ENCODE peak calls at places on chromosomes 3 and 15, in seven cellular contexts. One of them, this sample, is unnamed.

GRCh38 chr3:144403040-144403457 is 431.4 kb downstream of the DIPK2A start:
- DNase-seq in fibroblast of villous mesenchyme: peak; percentile 33
- DNase-seq in H9: no peak
- DNase-seq in choroid plexus epithelial cell: peak; percentile 49
- DNase-seq in PC-3: peak; percentile 44
- DNase-seq in HFFc6: no peak
- DNase-seq in cardiac fibroblast: peak; percentile 14
- DNase-seq in this sample: no peak

GRCh38 chr3:186432189-186432588 is 70.2 kb upstream of the DGKG start:
- DNase-seq in choroid plexus epithelial cell: no peak
- DNase-seq in cardiac fibroblast: no peak
- DNase-seq in PC-3: peak; percentile 61
- DNase-seq in HFFc6: peak; percentile 77
- DNase-seq in H9: no peak
- DNase-seq in fibroblast of villous mesenchyme: peak; percentile 10
- DNase-seq in this sample: peak; percentile 52

GRCh38 chr3:29275309-29275708 is 5.6 kb upstream of the RBMS3 start:
- DNase-seq in choroid plexus epithelial cell: peak; percentile 31
- DNase-seq in PC-3: no peak
- DNase-seq in HFFc6: peak; percentile 18
- DNase-seq in fibroblast of villous mesenchyme: peak; percentile 62
- DNase-seq in cardiac fibroblast: no peak
- DNase-seq in H9: no peak
- DNase-seq in this sample: no peak

GRCh38 chr3:62013931-62014330 is 359.4 kb downstream of the FEZF2 start:
- DNase-seq in HFFc6: no peak
- DNase-seq in PC-3: no peak
- DNase-seq in cardiac fibroblast: no peak
- DNase-seq in H9: no peak
- DNase-seq in fibroblast of villous mesenchyme: no peak
- DNase-seq in choroid plexus epithelial cell: no peak
- DNase-seq in this sample: no peak

GRCh38 chr3:45034612-45035252 is 8.6 kb downstream of the CLEC3B start:
- DNase-seq in cardiac fibroblast: no peak
- DNase-seq in choroid plexus epithelial cell: no peak
- DNase-seq in H9: no peak
- DNase-seq in fibroblast of villous mesenchyme: no peak
- DNase-seq in PC-3: no peak
- DNase-seq in HFFc6: no peak
- DNase-seq in this sample: no peak

GRCh38 chr3:62167566-62168262 is 205.6 kb downstream of the FEZF2 start:
- DNase-seq in choroid plexus epithelial cell: no peak
- DNase-seq in cardiac fibroblast: peak; percentile 9
- DNase-seq in HFFc6: no peak
- DNase-seq in fibroblast of villous mesenchyme: no peak
- DNase-seq in PC-3: no peak
- DNase-seq in H9: no peak
- DNase-seq in this sample: no peak

GRCh38 chr3:12831582-12831866 is 9.8 kb downstream of the RPL32 start:
- DNase-seq in PC-3: no peak
- DNase-seq in fibroblast of villous mesenchyme: no peak
- DNase-seq in choroid plexus epithelial cell: no peak
- DNase-seq in cardiac fibroblast: no peak
- DNase-seq in HFFc6: no peak
- DNase-seq in H9: no peak
- DNase-seq in this sample: peak; percentile 13

GRCh38 chr3:103006541-103006940 is 571.7 kb downstream of the ZPLD1 start:
- DNase-seq in H9: no peak
- DNase-seq in cardiac fibroblast: no peak
- DNase-seq in HFFc6: no peak
- DNase-seq in PC-3: no peak
- DNase-seq in choroid plexus epithelial cell: no peak
- DNase-seq in fibroblast of villous mesenchyme: no peak
- DNase-seq in this sample: no peak

GRCh38 chr3:27253831-27254230 is 115.4 kb downstream of the NEK10 start:
- DNase-seq in cardiac fibroblast: peak; percentile 64
- DNase-seq in PC-3: peak; percentile 81
- DNase-seq in fibroblast of villous mesenchyme: peak; percentile 10
- DNase-seq in HFFc6: peak; percentile 23
- DNase-seq in choroid plexus epithelial cell: peak; percentile 65
- DNase-seq in H9: peak; percentile 64
- DNase-seq in this sample: peak; percentile 69

GRCh38 chr3:146873748-146874147 is 268.6 kb upstream of the PLSCR5 start:
- DNase-seq in H9: no peak
- DNase-seq in cardiac fibroblast: no peak
- DNase-seq in choroid plexus epithelial cell: no peak
- DNase-seq in fibroblast of villous mesenchyme: no peak
- DNase-seq in PC-3: no peak
- DNase-seq in HFFc6: no peak
- DNase-seq in this sample: no peak

GRCh38 chr3:188993140-188993539 is 178.6 kb upstream of the TPRG1 start:
- DNase-seq in H9: no peak
- DNase-seq in fibroblast of villous mesenchyme: no peak
- DNase-seq in PC-3: no peak
- DNase-seq in HFFc6: no peak
- DNase-seq in choroid plexus epithelial cell: no peak
- DNase-seq in cardiac fibroblast: no peak
- DNase-seq in this sample: peak; percentile 8

GRCh38 chr15:36810656-36811449 is 231.4 kb downstream of the CDIN1 start:
- DNase-seq in choroid plexus epithelial cell: no peak
- DNase-seq in HFFc6: no peak
- DNase-seq in PC-3: peak; percentile 17
- DNase-seq in cardiac fibroblast: no peak
- DNase-seq in fibroblast of villous mesenchyme: peak; percentile 19
- DNase-seq in H9: peak; percentile 40
- DNase-seq in this sample: peak; percentile 17

DNA sequence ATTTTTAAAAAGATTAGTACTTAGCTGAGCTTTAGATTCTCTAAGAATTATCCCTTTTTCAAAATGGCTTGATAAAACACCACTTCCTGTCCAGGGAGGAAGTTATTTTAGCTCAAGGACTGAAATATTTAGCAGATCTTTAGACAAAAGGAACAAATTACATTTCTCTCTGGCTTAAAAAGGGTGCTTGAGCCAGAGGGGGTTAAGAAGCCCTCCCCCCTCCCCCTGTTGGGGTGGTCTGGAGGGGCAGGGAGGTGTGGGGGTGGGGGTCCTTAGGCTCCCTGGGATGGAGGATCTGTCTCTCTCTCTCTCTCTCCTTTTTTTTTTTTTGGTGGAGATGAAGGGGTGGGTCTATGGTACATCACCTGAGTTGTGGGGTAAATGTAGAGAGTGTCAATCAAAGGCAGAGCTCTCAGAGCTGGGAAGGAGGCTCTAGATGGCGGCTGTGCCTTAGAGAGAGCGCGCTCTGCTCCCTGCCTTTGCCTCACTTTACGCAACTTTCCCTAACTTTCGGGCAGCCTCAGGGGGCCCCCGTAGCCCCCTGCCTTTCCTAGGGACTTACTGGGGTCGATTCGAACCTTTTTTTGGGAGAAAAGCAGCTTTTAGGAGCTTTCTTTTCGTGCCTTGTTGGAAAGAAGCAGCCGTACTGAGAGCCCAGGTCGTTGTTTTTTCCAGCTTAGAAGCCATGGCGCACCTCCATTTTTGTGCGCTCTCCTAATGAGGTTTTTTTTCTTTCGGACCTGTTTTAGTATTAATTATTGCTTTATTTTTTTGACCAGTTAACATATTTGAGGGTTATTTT is at the start of gene CHD2:
- DNase-seq in PC-3: peak; percentile 86
- DNase-seq in HFFc6: peak; percentile 72
- DNase-seq in fibroblast of villous mesenchyme: peak; percentile 89
- DNase-seq in H9: peak; percentile 90
- DNase-seq in cardiac fibroblast: peak; percentile 91
- DNase-seq in choroid plexus epithelial cell: peak; percentile 91
- DNase-seq in this sample: peak; percentile 94
- TF ChIP-seq CTCF in PC-3: no peak
- TF ChIP-seq CTCF in HFFc6: peak; percentile 10
- TF ChIP-seq CTCF in fibroblast of villous mesenchyme: no peak
- TF ChIP-seq CTCF in H9: peak; percentile 14
- TF ChIP-seq CTCF in cardiac fibroblast: no peak
- TF ChIP-seq CTCF in choroid plexus epithelial cell: no peak
- TF ChIP-seq CTCF in this sample: no peak

GRCh38 chr15:51074926-51075325 is 19.8 kb downstream of the TNFAIP8L3 start:
- DNase-seq in H9: no peak
- DNase-seq in PC-3: no peak
- DNase-seq in fibroblast of villous mesenchyme: no peak
- DNase-seq in cardiac fibroblast: no peak
- DNase-seq in choroid plexus epithelial cell: no peak
- DNase-seq in HFFc6: no peak
- DNase-seq in this sample: no peak

GRCh38 chr15:51075364-51075763 is 19.3 kb downstream of the TNFAIP8L3 start:
- DNase-seq in fibroblast of villous mesenchyme: peak; percentile 3
- DNase-seq in HFFc6: no peak
- DNase-seq in PC-3: no peak
- DNase-seq in choroid plexus epithelial cell: no peak
- DNase-seq in H9: no peak
- DNase-seq in cardiac fibroblast: no peak
- DNase-seq in this sample: no peak

GRCh38 chr15:51076898-51077564 is 17.7 kb downstream of the TNFAIP8L3 start:
- DNase-seq in H9: peak; percentile 86
- DNase-seq in choroid plexus epithelial cell: peak; percentile 89
- DNase-seq in fibroblast of villous mesenchyme: peak; percentile 81
- DNase-seq in PC-3: no peak
- DNase-seq in HFFc6: no peak
- DNase-seq in cardiac fibroblast: no peak
- DNase-seq in this sample: no peak

GRCh38 chr15:51077565-51078153 is 17.0 kb downstream of the TNFAIP8L3 start:
- DNase-seq in cardiac fibroblast: no peak
- DNase-seq in H9: peak; percentile 91
- DNase-seq in PC-3: no peak
- DNase-seq in fibroblast of villous mesenchyme: peak; percentile 64
- DNase-seq in choroid plexus epithelial cell: peak; percentile 81
- DNase-seq in HFFc6: peak; percentile 11
- DNase-seq in this sample: no peak

DNA sequence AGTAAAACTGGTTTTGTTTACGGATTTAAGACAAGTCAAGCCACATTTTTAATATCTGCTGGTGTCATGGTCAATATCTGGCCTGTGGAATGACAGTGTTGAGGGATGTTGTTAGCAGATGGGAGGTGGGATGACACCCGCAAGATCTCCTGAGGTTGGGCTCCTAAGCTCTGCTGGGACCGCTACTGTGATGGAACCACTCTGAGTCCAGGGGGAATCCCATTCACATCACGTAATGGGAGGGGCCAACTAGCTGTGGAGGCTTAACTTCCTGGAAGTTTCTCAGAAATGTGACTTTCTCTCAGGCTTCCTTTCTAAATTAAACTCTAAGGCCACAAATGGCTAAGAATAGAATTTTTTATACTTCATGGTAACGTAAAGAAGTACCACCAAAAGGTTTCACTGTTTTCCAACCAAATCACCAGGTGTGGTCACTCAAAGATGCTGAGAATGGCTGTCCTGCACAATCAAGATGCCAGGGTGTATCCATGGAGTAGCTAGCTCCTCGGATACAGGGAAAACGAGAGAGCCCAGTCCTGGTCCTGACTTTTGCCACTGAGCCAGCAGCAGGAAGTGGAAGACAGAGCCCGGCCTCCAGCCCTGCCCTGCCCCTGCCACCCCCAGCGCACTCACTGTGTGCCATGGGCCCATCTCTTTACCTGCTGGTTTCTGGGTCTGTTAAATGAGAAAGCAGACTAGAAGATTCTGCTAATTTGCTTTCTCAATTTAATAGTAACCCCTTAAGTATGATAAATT is 18.4 kb downstream of the TNFAIP8L3 start:
- DNase-seq in fibroblast of villous mesenchyme: no peak
- DNase-seq in HFFc6: no peak
- DNase-seq in H9: no peak
- DNase-seq in choroid plexus epithelial cell: no peak
- DNase-seq in cardiac fibroblast: peak; percentile 36
- DNase-seq in PC-3: no peak
- DNase-seq in this sample: no peak
- TF ChIP-seq CTCF in fibroblast of villous mesenchyme: no peak
- TF ChIP-seq CTCF in HFFc6: no peak
- TF ChIP-seq CTCF in H9: no peak
- TF ChIP-seq CTCF in choroid plexus epithelial cell: no peak
- TF ChIP-seq CTCF in cardiac fibroblast: no peak
- TF ChIP-seq CTCF in PC-3: no peak
- TF ChIP-seq CTCF in this sample: no peak

GRCh38 chr15:33218071-33218491 is 23.6 kb upstream of the FMN1 start:
- DNase-seq in cardiac fibroblast: no peak
- DNase-seq in PC-3: no peak
- DNase-seq in choroid plexus epithelial cell: peak; percentile 56
- DNase-seq in H9: no peak
- DNase-seq in HFFc6: no peak
- DNase-seq in fibroblast of villous mesenchyme: no peak
- DNase-seq in this sample: peak; percentile 52

GRCh38 chr15:33211409-33211808 is 16.9 kb upstream of the FMN1 start:
- DNase-seq in H9: no peak
- DNase-seq in PC-3: no peak
- DNase-seq in choroid plexus epithelial cell: peak; percentile 31
- DNase-seq in fibroblast of villous mesenchyme: peak; percentile 4
- DNase-seq in HFFc6: no peak
- DNase-seq in cardiac fibroblast: no peak
- DNase-seq in this sample: no peak

GRCh38 chr15:33215941-33216872 is 21.7 kb upstream of the FMN1 start:
- DNase-seq in H9: no peak
- DNase-seq in HFFc6: peak; percentile 33
- DNase-seq in choroid plexus epithelial cell: peak; percentile 66
- DNase-seq in fibroblast of villous mesenchyme: peak; percentile 22
- DNase-seq in PC-3: peak; percentile 71
- DNase-seq in cardiac fibroblast: peak; percentile 53
- DNase-seq in this sample: peak; percentile 53
- TF ChIP-seq CTCF in H9: peak; percentile 81
- TF ChIP-seq CTCF in HFFc6: peak; percentile 79
- TF ChIP-seq CTCF in choroid plexus epithelial cell: peak; percentile 74
- TF ChIP-seq CTCF in fibroblast of villous mesenchyme: peak; percentile 61
- TF ChIP-seq CTCF in PC-3: peak; percentile 63
- TF ChIP-seq CTCF in cardiac fibroblast: peak; percentile 76
- TF ChIP-seq CTCF in this sample: peak; percentile 47

GRCh38 chr15:77530576-77530975 is 102.1 kb downstream of the LINGO1 start:
- DNase-seq in PC-3: no peak
- DNase-seq in HFFc6: no peak
- DNase-seq in cardiac fibroblast: no peak
- DNase-seq in H9: no peak
- DNase-seq in choroid plexus epithelial cell: peak; percentile 60
- DNase-seq in fibroblast of villous mesenchyme: peak; percentile 27
- DNase-seq in this sample: no peak
- TF ChIP-seq CTCF in PC-3: no peak
- TF ChIP-seq CTCF in HFFc6: no peak
- TF ChIP-seq CTCF in cardiac fibroblast: no peak
- TF ChIP-seq CTCF in H9: no peak
- TF ChIP-seq CTCF in choroid plexus epithelial cell: no peak
- TF ChIP-seq CTCF in fibroblast of villous mesenchyme: no peak
- TF ChIP-seq CTCF in this sample: no peak

This sample was measured in MCF 10A.